ENCODE peak calls at places on chromosomes 16 and 17, in nine cellular contexts. One of them, this sample, is unnamed. For H3K4me1, the result is how much of the 10 kb centered on the place peaks cover.

GRCh38 chr17:348692-349425 is 3.7 kb downstream of the RPH3AL start:
- DNase-seq in MM.1S: no peak
- DNase-seq in GM23338: no peak
- DNase-seq in PC-3: no peak
- DNase-seq in hepatocyte: no peak
- DNase-seq in SK-N-SH: no peak
- DNase-seq in neural progenitor cell: peak
- DNase-seq in HCT116: no peak
- DNase-seq in GM23248: no peak
- DNase-seq in this sample: no peak

GRCh38 chr17:35774499-35774898 is 13.8 kb downstream of the C17orf50 start:
- DNase-seq in PC-3: peak
- DNase-seq in GM23248: peak
- DNase-seq in hepatocyte: peak
- DNase-seq in HCT116: no peak
- DNase-seq in MM.1S: no peak
- DNase-seq in SK-N-SH: peak
- DNase-seq in neural progenitor cell: no peak
- DNase-seq in GM23338: no peak
- DNase-seq in this sample: no peak

GRCh38 chr17:72169823-72170222 is 49.0 kb downstream of the SOX9 start:
- DNase-seq in neural progenitor cell: no peak
- DNase-seq in HCT116: no peak
- DNase-seq in GM23338: no peak
- DNase-seq in MM.1S: no peak
- DNase-seq in PC-3: no peak
- DNase-seq in hepatocyte: no peak
- DNase-seq in SK-N-SH: no peak
- DNase-seq in GM23248: no peak
- DNase-seq in this sample: no peak

GRCh38 chr17:11490171-11490760 is 108.0 kb upstream of the DNAH9 start:
- DNase-seq in PC-3: no peak
- DNase-seq in MM.1S: no peak
- DNase-seq in neural progenitor cell: peak
- DNase-seq in GM23248: no peak
- DNase-seq in HCT116: no peak
- DNase-seq in SK-N-SH: no peak
- DNase-seq in hepatocyte: no peak
- DNase-seq in GM23338: no peak
- DNase-seq in this sample: no peak

GRCh38 chr16:1346422-1347285 is 5.0 kb downstream of the TSR3 start:
- DNase-seq in neural progenitor cell: no peak
- DNase-seq in PC-3: no peak
- DNase-seq in hepatocyte: no peak
- DNase-seq in HCT116: no peak
- DNase-seq in MM.1S: no peak
- DNase-seq in SK-N-SH: peak
- DNase-seq in GM23338: no peak
- DNase-seq in GM23248: peak
- DNase-seq in this sample: no peak

GRCh38 chr16:57372372-57373116 is at the start of gene CX3CL1:
- DNase-seq in HCT116: no peak
- DNase-seq in GM23248: peak
- DNase-seq in PC-3: no peak
- DNase-seq in neural progenitor cell: peak
- DNase-seq in hepatocyte: peak
- DNase-seq in GM23338: peak
- DNase-seq in MM.1S: no peak
- DNase-seq in SK-N-SH: peak
- DNase-seq in this sample: no peak

GRCh38 chr17:41909088-41909487 is 9.7 kb downstream of the ACLY start:
- DNase-seq in GM23248: no peak
- DNase-seq in neural progenitor cell: no peak
- DNase-seq in HCT116: no peak
- DNase-seq in MM.1S: no peak
- DNase-seq in GM23338: no peak
- DNase-seq in SK-N-SH: no peak
- DNase-seq in hepatocyte: no peak
- DNase-seq in PC-3: no peak
- DNase-seq in this sample: no peak

GRCh38 chr16:56625943-56626654 is 518 bp downstream of the MT1E start:
- DNase-seq in GM23338: no peak
- DNase-seq in HCT116: no peak
- DNase-seq in GM23248: peak
- DNase-seq in MM.1S: no peak
- DNase-seq in SK-N-SH: no peak
- DNase-seq in PC-3: no peak
- DNase-seq in hepatocyte: peak
- DNase-seq in neural progenitor cell: no peak
- DNase-seq in this sample: no peak

GRCh38 chr16:85924675-85925074 is 25.7 kb downstream of the IRF8 start:
- DNase-seq in GM23248: peak
- DNase-seq in MM.1S: no peak
- DNase-seq in hepatocyte: no peak
- DNase-seq in SK-N-SH: no peak
- DNase-seq in PC-3: peak
- DNase-seq in HCT116: no peak
- DNase-seq in GM23338: no peak
- DNase-seq in neural progenitor cell: no peak
- DNase-seq in this sample: no peak

GRCh38 chr17:9120471-9120870 is 99.2 kb downstream of the NTN1 start:
- DNase-seq in GM23338: peak
- DNase-seq in HCT116: peak
- DNase-seq in MM.1S: no peak
- DNase-seq in PC-3: no peak
- DNase-seq in SK-N-SH: no peak
- DNase-seq in hepatocyte: no peak
- DNase-seq in neural progenitor cell: peak
- DNase-seq in GM23248: no peak
- DNase-seq in this sample: no peak

GRCh38 chr17:40090234-40091111 is 9.9 kb downstream of the NR1D1 start:
- DNase-seq in SK-N-SH: no peak
- DNase-seq in HCT116: no peak
- DNase-seq in neural progenitor cell: no peak
- DNase-seq in GM23248: no peak
- DNase-seq in GM23338: no peak
- DNase-seq in PC-3: no peak
- DNase-seq in MM.1S: no peak
- DNase-seq in hepatocyte: no peak
- DNase-seq in this sample: no peak
- TF ChIP-seq EZH2phosphoT487 in SK-N-SH: no peak
- TF ChIP-seq EZH2phosphoT487 in HCT116: no peak
- TF ChIP-seq EZH2phosphoT487 in neural progenitor cell: no peak
- TF ChIP-seq EZH2phosphoT487 in GM23248: no peak
- TF ChIP-seq EZH2phosphoT487 in GM23338: no peak
- TF ChIP-seq EZH2phosphoT487 in PC-3: no peak
- TF ChIP-seq EZH2phosphoT487 in MM.1S: no peak
- TF ChIP-seq EZH2phosphoT487 in hepatocyte: no peak
- TF ChIP-seq EZH2phosphoT487 in this sample: no peak

GRCh38 chr17:81556175-81556691 is 4.1 kb upstream of the FAAP100 start:
- DNase-seq in MM.1S: no peak
- DNase-seq in PC-3: peak
- DNase-seq in hepatocyte: peak
- DNase-seq in GM23248: peak
- DNase-seq in HCT116: no peak
- DNase-seq in GM23338: no peak
- DNase-seq in SK-N-SH: no peak
- DNase-seq in neural progenitor cell: no peak
- DNase-seq in this sample: no peak
- H3K27ac ChIP-seq in MM.1S: no peak
- H3K27ac ChIP-seq in PC-3: no peak
- H3K27ac ChIP-seq in hepatocyte: peak
- H3K27ac ChIP-seq in GM23248: no peak
- H3K27ac ChIP-seq in HCT116: peak
- H3K27ac ChIP-seq in GM23338: no peak
- H3K27ac ChIP-seq in SK-N-SH: peak
- H3K27ac ChIP-seq in neural progenitor cell: no peak
- H3K27ac ChIP-seq in this sample: no peak

GRCh38 chr16:12126091-12126806 is 149.7 kb downstream of the SNX29 start:
- DNase-seq in GM23248: no peak
- DNase-seq in neural progenitor cell: no peak
- DNase-seq in MM.1S: no peak
- DNase-seq in HCT116: no peak
- DNase-seq in GM23338: no peak
- DNase-seq in hepatocyte: no peak
- DNase-seq in PC-3: no peak
- DNase-seq in SK-N-SH: no peak
- DNase-seq in this sample: no peak
- H3K4me1 ChIP-seq in GM23248: under half
- H3K4me1 ChIP-seq in neural progenitor cell: under half
- H3K4me1 ChIP-seq in MM.1S: under half
- H3K4me1 ChIP-seq in HCT116: under half
- H3K4me1 ChIP-seq in GM23338: under half
- H3K4me1 ChIP-seq in hepatocyte: under half
- H3K4me1 ChIP-seq in PC-3: under half
- H3K4me1 ChIP-seq in SK-N-SH: under half
- H3K4me1 ChIP-seq in this sample: under half

GRCh38 chr16:5066511-5066910 is 755 bp upstream of the C16orf89 start:
- DNase-seq in GM23338: no peak
- DNase-seq in neural progenitor cell: no peak
- DNase-seq in hepatocyte: no peak
- DNase-seq in MM.1S: no peak
- DNase-seq in SK-N-SH: no peak
- DNase-seq in HCT116: no peak
- DNase-seq in PC-3: no peak
- DNase-seq in GM23248: no peak
- DNase-seq in this sample: no peak

GRCh38 chr16:5064915-5065314 is 841 bp downstream of the C16orf89 start:
- DNase-seq in SK-N-SH: no peak
- DNase-seq in HCT116: no peak
- DNase-seq in MM.1S: no peak
- DNase-seq in PC-3: no peak
- DNase-seq in GM23338: no peak
- DNase-seq in neural progenitor cell: no peak
- DNase-seq in hepatocyte: no peak
- DNase-seq in GM23248: no peak
- DNase-seq in this sample: no peak

GRCh38 chr16:5062790-5063765 is 2.7 kb downstream of the C16orf89 start:
- DNase-seq in HCT116: no peak
- DNase-seq in MM.1S: no peak
- DNase-seq in SK-N-SH: no peak
- DNase-seq in PC-3: no peak
- DNase-seq in GM23248: no peak
- DNase-seq in neural progenitor cell: peak
- DNase-seq in hepatocyte: no peak
- DNase-seq in GM23338: no peak
- DNase-seq in this sample: peak

GRCh38 chr16:5065368-5065767 is 388 bp downstream of the C16orf89 start:
- DNase-seq in hepatocyte: no peak
- DNase-seq in HCT116: no peak
- DNase-seq in neural progenitor cell: no peak
- DNase-seq in MM.1S: no peak
- DNase-seq in GM23248: no peak
- DNase-seq in PC-3: no peak
- DNase-seq in GM23338: no peak
- DNase-seq in SK-N-SH: no peak
- DNase-seq in this sample: no peak

GRCh38 chr16:5065813-5066212 is at the start of gene C16orf89:
- DNase-seq in HCT116: no peak
- DNase-seq in hepatocyte: no peak
- DNase-seq in GM23338: no peak
- DNase-seq in GM23248: no peak
- DNase-seq in neural progenitor cell: no peak
- DNase-seq in SK-N-SH: no peak
- DNase-seq in PC-3: no peak
- DNase-seq in MM.1S: no peak
- DNase-seq in this sample: no peak
- TF ChIP-seq EZH2phosphoT487 in HCT116: no peak
- TF ChIP-seq EZH2phosphoT487 in hepatocyte: no peak
- TF ChIP-seq EZH2phosphoT487 in GM23338: no peak
- TF ChIP-seq EZH2phosphoT487 in GM23248: no peak
- TF ChIP-seq EZH2phosphoT487 in neural progenitor cell: no peak
- TF ChIP-seq EZH2phosphoT487 in SK-N-SH: no peak
- TF ChIP-seq EZH2phosphoT487 in PC-3: no peak
- TF ChIP-seq EZH2phosphoT487 in MM.1S: no peak
- TF ChIP-seq EZH2phosphoT487 in this sample: no peak

DNA sequence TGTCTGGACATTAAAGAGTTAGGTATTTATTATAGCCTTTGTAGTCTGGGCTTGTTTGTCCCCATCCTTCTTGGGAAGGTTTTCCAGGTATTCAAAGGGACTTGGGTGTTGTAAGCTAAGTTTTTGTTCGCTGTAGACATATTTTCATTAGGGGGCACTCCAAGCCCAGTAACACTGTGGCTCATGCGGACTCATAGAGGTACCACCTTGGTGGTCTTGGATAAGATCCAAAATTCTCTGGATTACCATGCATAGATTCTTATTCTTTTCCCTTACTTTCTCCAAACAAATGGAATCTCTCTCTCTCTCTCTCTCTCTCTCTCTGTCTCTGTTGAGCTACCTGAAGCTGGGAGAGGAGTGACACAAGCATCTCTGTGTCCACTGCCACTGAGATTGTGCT is 48.9 kb downstream of the ERCC4 start:
- DNase-seq in SK-N-SH: no peak
- DNase-seq in neural progenitor cell: peak
- DNase-seq in GM23338: peak
- DNase-seq in HCT116: no peak
- DNase-seq in PC-3: no peak
- DNase-seq in MM.1S: no peak
- DNase-seq in hepatocyte: no peak
- DNase-seq in GM23248: no peak
- DNase-seq in this sample: no peak
- H3K27ac ChIP-seq in SK-N-SH: no peak
- H3K27ac ChIP-seq in neural progenitor cell: no peak
- H3K27ac ChIP-seq in GM23338: no peak
- H3K27ac ChIP-seq in HCT116: no peak
- H3K27ac ChIP-seq in PC-3: no peak
- H3K27ac ChIP-seq in MM.1S: no peak
- H3K27ac ChIP-seq in hepatocyte: no peak
- H3K27ac ChIP-seq in GM23248: no peak
- H3K27ac ChIP-seq in this sample: no peak

This sample was measured in OCI-LY7.